ENCODE peak calls at places on chromosomes 4 and X, in seven cellular contexts. E, M, C, F, O, T and Z are unnamed samples. For H3K27me3 and H3K36me3, the result is how much of the 10 kb centered on the place peaks cover.

GRCh38 chrX:140057001-140057411 is 91.7 kb upstream of the CXorf66 start:
- DNase-seq in E (peak), M (peak), C (peak), F (peak), O (peak), T (peak), Z (peak)

GRCh38 chr4:156377036-156377700 is 423.5 kb upstream of the CTSO start:
- DNase-seq in E (no peak), M (peak), C (no peak), F (peak), O (no peak), T (no peak), Z (no peak)

GRCh38 chrX:50448565-50448964 is 22.1 kb downstream of the DGKK start:
- DNase-seq in E (peak), M (no peak), C (no peak), F (no peak), O (no peak), T (peak), Z (no peak)

GRCh38 chrX:135505356-135505755 is 15.1 kb upstream of the INTS6L start:
- DNase-seq in E (no peak), M (no peak), C (no peak), F (peak), O (no peak), T (no peak), Z (no peak)

GRCh38 chr4:135418353-135418752 is 1216.8 kb upstream of the PABPC4L start:
- DNase-seq in E (no peak), M (peak), C (peak), F (peak), O (no peak), T (peak), Z (peak)

GRCh38 chrX:22950278-22951266 is 49.2 kb upstream of the DDX53 start:
- DNase-seq in E (no peak), M (peak), C (no peak), F (peak), O (no peak), T (no peak), Z (peak)

GRCh38 chrX:118726887-118727685 is at the start of gene IL13RA1:
- DNase-seq in E (peak), M (peak), C (peak), F (peak), O (peak), T (peak), Z (peak)

GRCh38 chr4:176755624-176756023 is 37.1 kb downstream of the VEGFC start:
- DNase-seq in E (no peak), M (no peak), C (no peak), F (peak), O (no peak), T (no peak), Z (no peak)

GRCh38 chr4:155666701-155667537 is at the start of gene GUCY1A1:
- DNase-seq in E (peak), M (peak), C (no peak), F (no peak), O (peak), T (peak), Z (peak)

GRCh38 chrX:119734897-119735339 is 23.5 kb upstream of the SOWAHD start:
- DNase-seq in E (peak), M (peak), C (no peak), F (peak), O (peak), T (no peak), Z (peak)

GRCh38 chrX:397575-397974 is 10.9 kb upstream of the PPP2R3B start:
- DNase-seq in E (no peak), M (peak), C (peak), F (peak), O (no peak), T (peak), Z (no peak)

GRCh38 chrX:20432048-20432447 is 165.3 kb upstream of the RPS6KA3 start:
- DNase-seq in E (no peak), M (peak), C (no peak), F (peak), O (no peak), T (no peak), Z (no peak)

GRCh38 chr4:168051526-168051925 is 40.8 kb upstream of the ANXA10 start:
- DNase-seq in E (no peak), M (no peak), C (no peak), F (no peak), O (no peak), T (no peak), Z (no peak)

GRCh38 chrX:77565278-77565677 is 118.1 kb downstream of the FGF16 start:
- DNase-seq in E (no peak), M (no peak), C (no peak), F (no peak), O (no peak), T (no peak), Z (no peak)

GRCh38 chr4:10074767-10075105 is 41.9 kb downstream of the WDR1 start:
- DNase-seq in E (no peak), M (peak), C (peak), F (peak), O (peak), T (peak), Z (peak)

GRCh38 chr4:185966997-185967775 is 101.8 kb upstream of the TLR3 start:
- DNase-seq in E (no peak), M (no peak), C (no peak), F (no peak), O (no peak), T (no peak), Z (no peak)

GRCh38 chr4:185966549-185966948 is 102.4 kb upstream of the TLR3 start:
- DNase-seq in E (no peak), M (no peak), C (no peak), F (no peak), O (no peak), T (no peak), Z (no peak)

GRCh38 chr4:185969657-185970056 is 99.3 kb upstream of the TLR3 start:
- DNase-seq in E (no peak), M (no peak), C (no peak), F (no peak), O (no peak), T (no peak), Z (no peak)

GRCh38 chr4:185965456-185966384 is 103.2 kb upstream of the TLR3 start:
- DNase-seq in E (no peak), M (no peak), C (no peak), F (no peak), O (no peak), T (no peak), Z (no peak)
- H3K27me3 ChIP-seq in E (under half), M (under half), C (under half), F (under half), O (under half), T (under half), Z (under half)

DNA sequence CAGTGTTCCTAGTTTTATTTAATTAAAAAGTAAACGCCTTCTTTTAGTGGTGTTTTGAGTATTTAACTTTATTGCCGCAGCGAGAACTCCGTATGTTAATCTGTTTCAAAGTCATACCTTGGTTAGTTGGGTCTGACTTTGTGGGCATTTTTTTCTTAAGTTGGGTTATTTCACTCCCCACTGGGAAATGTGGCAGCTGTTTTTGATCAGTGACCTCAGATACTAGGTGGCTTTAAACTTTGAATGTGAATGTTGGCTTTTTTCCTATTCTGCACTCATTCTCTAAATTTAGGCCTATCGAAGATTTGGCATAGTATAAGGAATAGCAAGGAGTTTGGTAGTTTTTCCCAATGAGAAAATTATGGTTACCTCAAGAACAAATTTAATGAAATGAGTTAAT is 85.9 kb downstream of the FIP1L1 start:
- DNase-seq in E (no peak), M (no peak), C (no peak), F (no peak), O (no peak), T (no peak), Z (no peak)
- H3K36me3 ChIP-seq in E (half or more), M (under half), C (under half), F (under half), O (under half), T (under half), Z (under half)

DNA sequence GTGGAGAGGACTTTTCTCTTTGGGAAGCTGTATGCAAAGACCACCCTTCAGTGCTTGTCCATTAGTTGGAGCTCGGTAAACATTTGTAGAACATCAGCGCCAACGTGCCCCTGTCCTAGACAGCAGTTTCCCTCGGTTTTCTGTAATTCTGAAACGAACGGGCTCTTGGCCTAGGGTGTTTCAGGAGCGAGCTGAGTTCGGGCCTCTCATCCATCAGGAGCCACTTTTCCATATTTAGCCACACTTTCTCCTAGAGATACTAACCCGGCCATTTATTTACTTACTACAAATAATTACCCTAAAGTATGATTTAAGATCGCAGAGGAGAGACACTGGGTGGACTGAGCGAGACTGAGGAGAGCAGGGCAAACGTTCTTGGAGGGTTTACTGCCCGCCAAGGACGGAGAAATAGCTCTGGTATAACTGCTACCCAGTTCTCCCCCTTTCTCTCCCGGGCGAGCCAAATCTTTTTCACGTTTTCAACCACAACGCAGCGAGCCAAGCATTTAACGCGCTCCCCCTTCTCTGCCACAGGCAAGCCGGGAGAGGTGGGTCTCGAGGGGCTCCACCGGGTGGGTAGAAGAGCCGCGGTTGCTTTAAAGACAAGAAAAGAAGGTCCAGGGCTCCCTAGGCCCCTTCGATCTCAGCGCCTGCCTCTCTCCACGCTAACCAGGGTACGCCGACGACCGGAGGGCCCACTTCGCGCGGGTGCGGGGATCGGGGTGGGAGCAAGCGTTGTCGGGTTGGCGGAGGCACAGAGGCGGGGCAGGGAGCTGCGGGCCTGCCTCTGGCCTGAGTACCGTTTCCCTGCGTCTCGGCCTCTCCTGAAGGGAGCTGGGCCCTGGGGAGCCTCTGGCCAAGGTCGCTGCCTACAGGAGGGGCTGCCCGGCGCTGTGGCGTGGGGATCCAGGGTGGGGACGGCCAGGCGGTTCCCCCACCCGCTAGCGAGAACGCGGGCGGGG is 10.8 kb upstream of the PITX2 start:
- DNase-seq in E (no peak), M (no peak), C (no peak), F (no peak), O (no peak), T (peak), Z (no peak)
- H3K27me3 ChIP-seq in E (half or more), M (half or more), C (half or more), F (half or more), O (half or more), T (under half), Z (half or more)

GRCh38 chr4:25845841-25846653 is 16.7 kb downstream of the SEL1L3 start:
- DNase-seq in E (no peak), M (no peak), C (no peak), F (no peak), O (no peak), T (no peak), Z (no peak)

GRCh38 chr4:25843340-25844097 is 19.3 kb downstream of the SEL1L3 start:
- DNase-seq in E (peak), M (no peak), C (no peak), F (no peak), O (peak), T (no peak), Z (peak)

GRCh38 chr4:25842229-25842840 is 20.5 kb downstream of the SEL1L3 start:
- DNase-seq in E (peak), M (no peak), C (no peak), F (no peak), O (no peak), T (peak), Z (no peak)

GRCh38 chr4:25847329-25847728 is 15.5 kb downstream of the SEL1L3 start:
- DNase-seq in E (no peak), M (peak), C (no peak), F (no peak), O (no peak), T (no peak), Z (no peak)

DNA sequence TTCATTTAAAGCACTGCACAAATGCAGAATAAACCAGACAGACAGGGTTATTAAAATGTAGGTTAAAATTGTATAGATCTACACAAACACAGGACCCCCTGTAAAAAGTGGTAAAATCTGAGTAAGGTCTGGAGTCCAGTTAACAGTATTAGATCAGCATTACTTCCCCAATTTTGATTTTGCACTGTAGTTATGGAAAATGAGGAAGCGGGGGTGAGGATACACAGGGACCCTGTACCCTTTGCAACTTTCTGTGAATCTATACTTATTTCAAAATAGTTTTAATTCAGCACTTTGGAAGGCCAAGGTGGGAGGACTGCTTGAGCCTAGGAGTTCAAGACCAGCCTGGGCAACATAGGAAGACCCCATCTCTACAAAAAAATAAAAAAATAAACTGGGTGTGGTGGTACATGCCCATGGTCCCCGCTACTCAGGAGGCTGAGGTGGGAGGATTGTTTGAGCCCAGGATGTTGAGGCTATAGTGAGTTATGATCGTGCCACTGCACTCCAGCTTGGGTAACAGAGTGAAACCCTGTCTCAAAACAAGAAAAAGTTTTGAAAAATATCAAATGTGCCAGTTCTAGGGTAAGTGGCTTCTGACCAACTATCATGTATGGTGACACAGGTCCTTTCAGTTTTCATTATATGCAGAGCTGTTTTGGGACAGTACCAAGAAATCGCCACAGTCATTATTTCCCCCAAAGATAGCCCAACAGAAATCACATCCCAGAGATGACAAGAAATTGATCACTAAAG is 17.7 kb downstream of the SEL1L3 start:
- DNase-seq in E (no peak), M (no peak), C (no peak), F (no peak), O (no peak), T (no peak), Z (no peak)
- H3K36me3 ChIP-seq in E (under half), M (under half), C (under half), F (under half), O (under half), T (under half), Z (under half)

DNA sequence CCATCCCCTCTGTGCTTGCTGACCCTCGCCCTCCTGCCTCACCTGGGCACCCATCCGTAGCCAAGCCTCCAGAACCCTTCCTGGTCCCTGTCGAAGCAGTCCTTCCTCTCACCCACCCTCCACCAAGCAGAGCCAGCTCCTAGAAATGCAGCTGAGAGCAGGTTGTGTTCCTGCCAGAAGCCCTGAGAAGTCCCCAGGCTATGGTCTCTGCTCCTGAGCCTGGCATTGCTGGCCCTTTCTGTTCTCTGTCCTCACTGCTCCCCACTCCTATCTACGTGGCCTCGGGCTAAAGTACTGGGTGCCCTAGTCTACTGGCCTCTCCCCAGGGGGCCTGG is 2.1 kb upstream of the CPZ start:
- DNase-seq in E (no peak), M (no peak), C (no peak), F (no peak), O (no peak), T (no peak), Z (no peak)
- H3K27me3 ChIP-seq in E (under half), M (under half), C (under half), F (under half), O (half or more), T (under half), Z (under half)

DNA sequence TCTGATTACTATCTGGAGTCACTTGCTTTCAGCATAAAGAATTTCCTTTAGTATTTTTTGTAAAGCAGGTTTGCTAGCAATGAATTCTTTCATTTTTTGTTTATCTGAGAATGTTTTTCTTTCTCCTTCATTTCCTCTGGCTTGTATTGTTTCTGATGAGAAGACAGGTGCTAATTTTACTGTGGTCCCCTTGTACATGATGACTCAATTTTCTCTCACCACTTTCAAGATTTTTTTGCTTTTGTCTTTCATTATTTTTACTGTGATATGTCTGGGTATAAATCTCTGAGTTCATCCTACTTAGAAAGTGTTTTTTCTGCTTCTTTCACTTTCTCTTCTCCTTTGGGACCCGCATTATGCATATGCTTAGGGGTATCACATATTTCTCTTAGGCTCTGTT is 62.6 kb downstream of the PKD2 start:
- DNase-seq in E (no peak), M (no peak), C (no peak), F (no peak), O (no peak), T (no peak), Z (no peak)
- H3K36me3 ChIP-seq in E (half or more), M (half or more), C (half or more), F (under half), O (under half), T (under half), Z (under half)

DNA sequence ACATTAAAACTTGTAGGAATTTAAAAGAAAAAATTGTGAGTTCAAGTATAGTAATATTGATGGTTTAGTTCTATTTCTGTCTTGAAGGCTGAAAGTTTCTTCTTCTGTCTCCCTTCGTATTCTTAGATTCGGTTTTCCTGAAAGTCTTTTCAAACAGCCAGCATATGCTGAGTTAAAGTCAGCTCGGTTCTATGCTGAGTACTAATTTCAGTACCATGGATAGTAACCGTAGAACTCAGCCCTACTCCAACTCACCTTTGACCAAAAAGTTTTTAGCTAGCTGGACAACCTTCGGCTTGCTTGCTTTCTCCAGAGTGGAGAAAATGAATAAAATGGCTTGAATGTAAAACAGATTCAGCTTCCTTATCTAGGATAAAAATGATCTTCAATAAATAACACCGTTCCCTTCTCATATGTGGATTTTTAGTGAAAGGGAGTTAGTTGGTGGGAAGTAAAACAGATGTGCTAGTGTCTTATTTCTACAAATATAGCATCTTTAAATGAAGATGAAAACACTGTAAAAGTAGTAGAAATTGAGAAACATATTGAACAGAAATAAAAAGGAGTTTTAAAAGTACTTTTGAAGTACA is 5.2 kb downstream of the POU4F2 start:
- DNase-seq in E (no peak), M (peak), C (no peak), F (peak), O (no peak), T (peak), Z (no peak)
- H3K27me3 ChIP-seq in E (half or more), M (half or more), C (half or more), F (under half), O (half or more), T (half or more), Z (half or more)

GRCh38 chr4:39452153-39452859 is 6.4 kb downstream of the RPL9 start:
- DNase-seq in E (no peak), M (no peak), C (no peak), F (no peak), O (no peak), T (no peak), Z (no peak)
- H3K36me3 ChIP-seq in E (under half), M (half or more), C (half or more), F (under half), O (half or more), T (under half), Z (half or more)

DNA sequence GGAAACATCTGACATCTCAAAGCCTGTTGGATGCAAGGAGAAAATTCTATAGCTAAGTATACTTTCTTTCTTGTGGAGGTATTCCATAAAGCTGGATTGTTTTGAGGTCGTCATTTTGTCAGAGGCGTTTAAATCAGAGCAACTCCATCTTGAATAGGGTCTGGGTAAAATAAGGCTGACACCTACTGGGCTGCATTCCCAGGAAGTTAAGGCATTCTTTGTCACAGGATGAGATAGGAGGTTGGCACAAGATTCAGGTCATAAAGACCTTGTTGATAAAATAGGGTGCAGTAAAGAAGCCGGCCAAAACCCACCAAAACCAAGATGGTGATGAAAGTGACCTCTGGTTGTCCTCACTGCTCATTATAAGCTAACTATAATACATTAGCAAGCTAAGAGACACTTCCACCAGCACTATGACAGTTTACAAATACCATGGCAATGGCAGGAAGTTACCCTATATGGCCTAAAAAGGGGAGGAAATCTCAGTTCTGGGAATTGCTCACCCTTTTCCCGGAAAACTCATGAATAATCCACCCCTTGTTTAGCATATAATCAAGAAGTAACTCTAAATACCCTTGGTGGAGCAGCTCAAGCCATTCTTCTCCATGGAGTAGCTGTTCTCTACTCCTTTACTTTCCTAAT is 11.9 kb downstream of the HSD17B13 start:
- DNase-seq in E (no peak), M (peak), C (no peak), F (no peak), O (no peak), T (no peak), Z (no peak)
- H3K27me3 ChIP-seq in E (under half), M (under half), C (under half), F (under half), O (under half), T (under half), Z (under half)